ENCODE peak calls at places on chromosome 2, in five cellular contexts. One of them, this sample, is unnamed.

GRCh38 chr2:60555066-60555793 is 1.8 kb upstream of the BCL11A start:
- DNase-seq in NCI-H2081: peak
- DNase-seq in stimulated activated CD4-positive, alpha-beta T cell treated with anti-CD3 and anti-CD28 coated beads, Interleukin-12 subunit alpha, Interleukin-12 subunit beta, amount 100 ng/mL, for 48 hours: peak
- DNase-seq in heart right ventricle: peak
- DNase-seq in ACHN: peak
- DNase-seq in this sample: no peak

GRCh38 chr2:162318280-162319222 is at the start of gene IFIH1:
- DNase-seq in NCI-H2081: peak
- DNase-seq in stimulated activated CD4-positive, alpha-beta T cell treated with anti-CD3 and anti-CD28 coated beads, Interleukin-12 subunit alpha, Interleukin-12 subunit beta, amount 100 ng/mL, for 48 hours: peak
- DNase-seq in heart right ventricle: peak
- DNase-seq in ACHN: peak
- DNase-seq in this sample: peak

GRCh38 chr2:126930970-126931590 is 32.4 kb downstream of the TEX51 start:
- DNase-seq in NCI-H2081: no peak
- DNase-seq in stimulated activated CD4-positive, alpha-beta T cell treated with anti-CD3 and anti-CD28 coated beads, Interleukin-12 subunit alpha, Interleukin-12 subunit beta, amount 100 ng/mL, for 48 hours: no peak
- DNase-seq in heart right ventricle: no peak
- DNase-seq in ACHN: no peak
- DNase-seq in this sample: no peak

GRCh38 chr2:218648473-218649100 is 10.8 kb downstream of the ZNF142 start:
- DNase-seq in NCI-H2081: peak
- DNase-seq in stimulated activated CD4-positive, alpha-beta T cell treated with anti-CD3 and anti-CD28 coated beads, Interleukin-12 subunit alpha, Interleukin-12 subunit beta, amount 100 ng/mL, for 48 hours: peak
- DNase-seq in heart right ventricle: no peak
- DNase-seq in ACHN: peak
- DNase-seq in this sample: peak

GRCh38 chr2:77007668-77008067 is 514.5 kb downstream of the LRRTM4 start:
- DNase-seq in NCI-H2081: peak
- DNase-seq in stimulated activated CD4-positive, alpha-beta T cell treated with anti-CD3 and anti-CD28 coated beads, Interleukin-12 subunit alpha, Interleukin-12 subunit beta, amount 100 ng/mL, for 48 hours: no peak
- DNase-seq in heart right ventricle: no peak
- DNase-seq in ACHN: no peak
- DNase-seq in this sample: no peak

GRCh38 chr2:8564475-8564874 is 117.4 kb upstream of the ID2 start:
- DNase-seq in NCI-H2081: no peak
- DNase-seq in stimulated activated CD4-positive, alpha-beta T cell treated with anti-CD3 and anti-CD28 coated beads, Interleukin-12 subunit alpha, Interleukin-12 subunit beta, amount 100 ng/mL, for 48 hours: no peak
- DNase-seq in heart right ventricle: no peak
- DNase-seq in ACHN: no peak
- DNase-seq in this sample: peak

GRCh38 chr2:142048581-142048980 is 82.2 kb downstream of the LRP1B start:
- DNase-seq in NCI-H2081: no peak
- DNase-seq in stimulated activated CD4-positive, alpha-beta T cell treated with anti-CD3 and anti-CD28 coated beads, Interleukin-12 subunit alpha, Interleukin-12 subunit beta, amount 100 ng/mL, for 48 hours: no peak
- DNase-seq in heart right ventricle: no peak
- DNase-seq in ACHN: no peak
- DNase-seq in this sample: no peak

GRCh38 chr2:58710795-58711279 is 469.7 kb upstream of the FANCL start:
- DNase-seq in NCI-H2081: no peak
- DNase-seq in stimulated activated CD4-positive, alpha-beta T cell treated with anti-CD3 and anti-CD28 coated beads, Interleukin-12 subunit alpha, Interleukin-12 subunit beta, amount 100 ng/mL, for 48 hours: no peak
- DNase-seq in heart right ventricle: peak
- DNase-seq in ACHN: no peak
- DNase-seq in this sample: no peak

GRCh38 chr2:106158871-106159270 is 35.2 kb downstream of the UXS1 start:
- DNase-seq in NCI-H2081: no peak
- DNase-seq in stimulated activated CD4-positive, alpha-beta T cell treated with anti-CD3 and anti-CD28 coated beads, Interleukin-12 subunit alpha, Interleukin-12 subunit beta, amount 100 ng/mL, for 48 hours: no peak
- DNase-seq in heart right ventricle: no peak
- DNase-seq in ACHN: no peak
- DNase-seq in this sample: no peak

GRCh38 chr2:42202299-42203008 is 33.3 kb downstream of the EML4 start:
- DNase-seq in NCI-H2081: no peak
- DNase-seq in stimulated activated CD4-positive, alpha-beta T cell treated with anti-CD3 and anti-CD28 coated beads, Interleukin-12 subunit alpha, Interleukin-12 subunit beta, amount 100 ng/mL, for 48 hours: no peak
- DNase-seq in heart right ventricle: no peak
- DNase-seq in ACHN: no peak
- DNase-seq in this sample: no peak

GRCh38 chr2:1655461-1655860 is 88.9 kb downstream of the PXDN start:
- DNase-seq in NCI-H2081: no peak
- DNase-seq in stimulated activated CD4-positive, alpha-beta T cell treated with anti-CD3 and anti-CD28 coated beads, Interleukin-12 subunit alpha, Interleukin-12 subunit beta, amount 100 ng/mL, for 48 hours: no peak
- DNase-seq in heart right ventricle: no peak
- DNase-seq in ACHN: no peak
- DNase-seq in this sample: peak

GRCh38 chr2:235495373-235496238 is 1.8 kb downstream of the AGAP1 start:
- DNase-seq in NCI-H2081: peak
- DNase-seq in stimulated activated CD4-positive, alpha-beta T cell treated with anti-CD3 and anti-CD28 coated beads, Interleukin-12 subunit alpha, Interleukin-12 subunit beta, amount 100 ng/mL, for 48 hours: no peak
- DNase-seq in heart right ventricle: no peak
- DNase-seq in ACHN: peak
- DNase-seq in this sample: no peak

GRCh38 chr2:99818842-99819241 is 323.5 kb downstream of the AFF3 start:
- DNase-seq in NCI-H2081: peak
- DNase-seq in stimulated activated CD4-positive, alpha-beta T cell treated with anti-CD3 and anti-CD28 coated beads, Interleukin-12 subunit alpha, Interleukin-12 subunit beta, amount 100 ng/mL, for 48 hours: no peak
- DNase-seq in heart right ventricle: no peak
- DNase-seq in ACHN: peak
- DNase-seq in this sample: no peak

GRCh38 chr2:190987116-190987515 is 26.9 kb downstream of the STAT1 start:
- DNase-seq in NCI-H2081: no peak
- DNase-seq in stimulated activated CD4-positive, alpha-beta T cell treated with anti-CD3 and anti-CD28 coated beads, Interleukin-12 subunit alpha, Interleukin-12 subunit beta, amount 100 ng/mL, for 48 hours: no peak
- DNase-seq in heart right ventricle: no peak
- DNase-seq in ACHN: no peak
- DNase-seq in this sample: no peak

GRCh38 chr2:63035686-63036085 is 14.9 kb upstream of the OTX1 start:
- DNase-seq in NCI-H2081: no peak
- DNase-seq in stimulated activated CD4-positive, alpha-beta T cell treated with anti-CD3 and anti-CD28 coated beads, Interleukin-12 subunit alpha, Interleukin-12 subunit beta, amount 100 ng/mL, for 48 hours: no peak
- DNase-seq in heart right ventricle: no peak
- DNase-seq in ACHN: no peak
- DNase-seq in this sample: no peak

This sample was measured in sciatic nerve.